ENCODE peak calls at places on chromosome 17, in seven cellular contexts. M is CD8-positive, alpha-beta T cell; C is heart right ventricle; F is tibial nerve; T is BJ; L is right lobe of liver; O is lower leg skin. N is an unnamed sample.

GRCh38 chr17:71109697-71110096 is 940.4 kb downstream of the KCNJ2 start:
- DNase-seq in M (no peak), C (no peak), F (no peak), T (no peak), L (no peak), O (no peak), N (no peak)

GRCh38 chr17:10789694-10790271 is 14.1 kb downstream of the TMEM238L start:
- DNase-seq in M (no peak), C (no peak), F (no peak), T (no peak), L (no peak), O (peak), N (no peak)

GRCh38 chr17:76251478-76252039 is 11.3 kb upstream of the RNF157 start:
- DNase-seq in M (no peak), C (no peak), F (no peak), T (no peak), L (peak), O (peak), N (no peak)

GRCh38 chr17:7774037-7774659 is 56.6 kb downstream of the DNAH2 start:
- DNase-seq in M (no peak), C (no peak), F (no peak), T (peak), L (no peak), O (no peak), N (peak)

GRCh38 chr17:43860927-43861622 is 14.1 kb downstream of the CD300LG start:
- DNase-seq in M (no peak), C (peak), F (no peak), T (no peak), L (peak), O (no peak), N (no peak)

GRCh38 chr17:72446525-72447250 is 325.9 kb downstream of the SOX9 start:
- DNase-seq in M (no peak), C (no peak), F (no peak), T (no peak), L (no peak), O (no peak), N (no peak)

GRCh38 chr17:80845121-80845862 is 146.3 kb upstream of the CHMP6 start:
- DNase-seq in M (no peak), C (no peak), F (no peak), T (no peak), L (no peak), O (peak), N (no peak)

GRCh38 chr17:59746849-59747445 is 39.5 kb downstream of the VMP1 start:
- DNase-seq in M (no peak), C (no peak), F (no peak), T (no peak), L (no peak), O (no peak), N (no peak)

DNA sequence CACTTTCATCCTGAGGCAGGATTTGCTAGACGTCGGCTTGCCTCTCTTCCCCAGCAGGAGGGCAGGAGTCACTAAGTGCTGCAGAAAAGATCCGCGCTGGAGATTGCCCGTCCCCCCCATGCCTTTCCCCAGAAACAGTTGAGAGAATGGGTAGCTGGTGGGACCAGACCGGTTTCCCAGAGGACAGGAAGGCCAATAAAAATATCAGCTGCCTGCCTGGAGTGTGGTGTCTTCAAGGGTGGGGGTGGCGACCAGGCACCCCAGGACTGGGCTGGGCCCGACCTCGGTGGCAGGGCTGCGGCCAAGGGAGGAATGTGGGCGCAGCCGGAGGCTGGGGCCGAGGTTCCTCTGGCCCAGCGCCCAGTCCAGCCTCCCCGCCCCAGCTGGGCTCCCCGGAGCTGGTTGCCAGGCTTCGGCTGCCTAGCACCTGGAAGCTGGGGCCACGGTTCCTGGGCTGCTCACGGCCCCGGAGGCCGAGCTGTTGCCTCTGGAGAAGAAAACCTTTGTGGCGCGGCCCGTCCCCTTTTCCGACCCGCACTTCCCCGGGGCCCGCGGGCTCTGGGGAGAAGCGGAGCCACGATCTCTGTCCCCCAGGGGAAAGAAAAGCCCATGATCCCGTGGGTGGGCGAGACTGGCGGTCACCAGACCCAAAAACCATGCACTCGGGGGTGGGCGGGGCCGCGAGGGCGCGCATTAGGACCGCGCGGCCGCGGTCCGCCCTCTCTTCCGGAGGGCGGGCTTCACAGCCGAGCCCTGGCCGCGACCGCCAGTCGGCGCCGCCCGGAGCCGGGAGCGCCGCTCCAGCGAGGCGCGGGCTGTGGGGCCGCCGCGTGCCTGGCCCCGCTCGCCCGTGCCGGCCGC is at the start of gene TRAF4:
- DNase-seq in M (peak), C (peak), F (peak), T (peak), L (peak), O (peak), N (no peak)
- TF ChIP-seq CTCF in M (no peak), C (no peak), F (peak), T (peak), L (peak), O (no peak), N (peak)

GRCh38 chr17:50834786-50835562 is 412 bp upstream of the WFIKKN2 start:
- DNase-seq in M (no peak), C (no peak), F (no peak), T (no peak), L (no peak), O (peak), N (no peak)
- H3K4me3 ChIP-seq in M (no peak), C (peak), F (peak), T (no peak), L (no peak), O (no peak), N (no peak)

DNA sequence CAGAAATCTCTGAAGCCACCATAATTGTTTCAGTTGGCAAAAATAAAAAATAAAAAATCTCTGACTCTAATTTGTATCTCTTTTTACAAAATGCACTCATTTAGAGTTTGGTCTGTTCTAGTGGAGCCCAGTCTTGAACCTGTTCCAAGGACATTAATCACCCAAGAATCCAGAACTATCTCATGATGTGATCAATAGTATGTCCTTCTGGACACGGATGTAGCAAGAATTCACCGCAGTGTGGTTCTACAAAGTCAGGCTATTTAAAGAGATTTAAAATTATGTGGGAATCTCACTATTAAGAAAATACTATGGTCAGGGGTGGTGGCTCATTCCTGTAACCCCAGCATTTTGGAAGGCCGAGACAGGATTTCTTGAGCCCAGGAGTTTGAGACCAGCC is 21.8 kb upstream of the ANKFN1 start:
- DNase-seq in M (no peak), C (no peak), F (no peak), T (no peak), L (no peak), O (no peak), N (no peak)
- TF ChIP-seq CTCF in M (no peak), C (no peak), F (no peak), T (no peak), L (no peak), O (no peak), N (no peak)

GRCh38 chr17:45218895-45219661 is 2.6 kb upstream of the FMNL1 start:
- DNase-seq in M (peak), C (peak), F (peak), T (no peak), L (peak), O (peak), N (peak)
- H3K4me3 ChIP-seq in M (peak), C (no peak), F (no peak), T (no peak), L (no peak), O (no peak), N (peak)

DNA sequence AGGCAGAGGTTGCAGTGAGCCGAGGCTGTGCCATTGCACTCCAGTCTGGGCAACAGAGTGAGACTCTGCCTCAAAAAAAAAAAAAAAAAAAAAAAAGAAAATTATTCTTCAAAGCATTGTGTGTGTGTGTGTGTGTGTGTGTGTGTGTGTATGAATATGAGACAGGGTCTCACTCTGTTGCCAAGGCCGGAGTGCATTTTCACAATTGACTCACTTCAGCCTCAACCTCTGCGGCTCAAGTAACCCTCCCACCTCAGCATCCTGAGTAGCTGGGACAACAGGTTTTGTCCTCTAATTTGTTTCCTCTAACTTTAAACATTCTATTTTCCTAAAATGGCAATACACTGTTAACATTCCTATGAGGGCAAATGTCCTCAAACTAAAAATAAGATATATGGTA is 7.7 kb downstream of the FBXO47 start:
- DNase-seq in M (no peak), C (no peak), F (no peak), T (no peak), L (no peak), O (no peak), N (no peak)
- TF ChIP-seq CTCF in M (no peak), C (no peak), F (no peak), T (no peak), L (no peak), O (no peak), N (no peak)